ENCODE peak calls at places on chromosome 10, in nine cellular contexts. R is gastrocnemius medialis, P is mammary epithelial cell, L is ascending aorta, B is WTC11, U is foreskin keratinocyte, Z is B cell, T is WERI-Rb-1, G is AG09309. V is an unnamed sample.

GRCh38 chr10:103765981-103766380 is 89.4 kb downstream of the SH3PXD2A start:
- DNase-seq in R (peak; percentile 38), P (peak; percentile 49), L (no peak), B (no peak), U (no peak), Z (peak; percentile 52), T (no peak), G (no peak), V (peak; percentile 84)

GRCh38 chr10:78316451-78316931 is 282.8 kb downstream of the RPS24 start:
- DNase-seq in R (no peak), P (no peak), L (peak; percentile 59), B (no peak), U (peak; percentile 16), Z (no peak), T (no peak), G (peak; percentile 76), V (no peak)

GRCh38 chr10:98332623-98333269 is 64.8 kb upstream of the LOXL4 start:
- DNase-seq in R (no peak), P (no peak), L (no peak), B (no peak), U (no peak), Z (no peak), T (no peak), G (no peak), V (no peak)

GRCh38 chr10:73999703-74000102 is 1.8 kb downstream of the VCL start:
- DNase-seq in R (no peak), P (peak; percentile 20), L (no peak), B (no peak), U (peak; percentile 52), Z (no peak), T (no peak), G (no peak), V (no peak)

GRCh38 chr10:119253433-119254174 is 46.2 kb downstream of the GRK5 start:
- DNase-seq in R (peak; percentile 71), P (peak; percentile 69), L (peak; percentile 90), B (peak; percentile 20), U (peak; percentile 80), Z (no peak), T (peak; percentile 51), G (peak; percentile 85), V (peak; percentile 85)

GRCh38 chr10:77392236-77392721 is 245.3 kb downstream of the KCNMA1 start:
- DNase-seq in R (no peak), P (no peak), L (peak; percentile 71), B (no peak), U (peak; percentile 83), Z (peak; percentile 32), T (no peak), G (peak; percentile 14), V (no peak)

GRCh38 chr10:77605466-77605865 is 32.1 kb downstream of the KCNMA1 start:
- DNase-seq in R (no peak), P (no peak), L (no peak), B (peak; percentile 55), U (no peak), Z (no peak), T (peak; percentile 61), G (no peak), V (no peak)

GRCh38 chr10:70576803-70577517 is 25.6 kb downstream of the PRF1 start:
- DNase-seq in R (no peak), P (peak; percentile 40), L (no peak), B (no peak), U (peak; percentile 54), Z (no peak), T (no peak), G (no peak), V (no peak)

GRCh38 chr10:114783686-114784085 is 37.9 kb upstream of the FHIP2A start:
- DNase-seq in R (no peak), P (no peak), L (no peak), B (no peak), U (no peak), Z (no peak), T (no peak), G (no peak), V (no peak)

GRCh38 chr10:126663880-126664279 is 6.6 kb downstream of the C10orf90 start:
- DNase-seq in R (no peak), P (peak; percentile 24), L (no peak), B (no peak), U (peak; percentile 19), Z (no peak), T (no peak), G (peak; percentile 41), V (no peak)

GRCh38 chr10:59606551-59606961 is 103.1 kb downstream of the SLC16A9 start:
- DNase-seq in R (no peak), P (peak; percentile 28), L (no peak), B (no peak), U (peak; percentile 51), Z (no peak), T (no peak), G (no peak), V (no peak)

GRCh38 chr10:102072867-102073527 is 7.8 kb downstream of the HPS6 start:
- DNase-seq in R (peak; percentile 72), P (peak; percentile 52), L (peak; percentile 90), B (peak; percentile 85), U (peak; percentile 60), Z (peak; percentile 78), T (peak; percentile 83), G (peak; percentile 41), V (peak; percentile 89)

GRCh38 chr10:22294694-22295093 is 21.5 kb upstream of the COMMD3 start:
- DNase-seq in R (no peak), P (no peak), L (no peak), B (no peak), U (no peak), Z (no peak), T (no peak), G (no peak), V (no peak)

GRCh38 chr10:77613476-77614130 is 24.0 kb downstream of the KCNMA1 start:
- DNase-seq in R (no peak), P (no peak), L (no peak), B (no peak), U (no peak), Z (no peak), T (no peak), G (no peak), V (no peak)

GRCh38 chr10:11838298-11838852 is 15.2 kb downstream of the PROSER2 start:
- DNase-seq in R (no peak), P (peak; percentile 18), L (no peak), B (no peak), U (peak; percentile 74), Z (no peak), T (no peak), G (no peak), V (no peak)

GRCh38 chr10:56537984-56538383 is 176.9 kb upstream of the ZWINT start:
- DNase-seq in R (no peak), P (peak; percentile 94), L (no peak), B (no peak), U (peak; percentile 89), Z (no peak), T (no peak), G (no peak), V (no peak)

GRCh38 chr10:79132681-79133381 is 64.1 kb downstream of the ZMIZ1 start:
- DNase-seq in R (no peak), P (no peak), L (no peak), B (no peak), U (no peak), Z (no peak), T (peak; percentile 84), G (no peak), V (no peak)

GRCh38 chr10:64574371-64574770 is 1053.2 kb downstream of the REEP3 start:
- DNase-seq in R (no peak), P (no peak), L (no peak), B (no peak), U (no peak), Z (no peak), T (no peak), G (no peak), V (no peak)

GRCh38 chr10:59362184-59362966 is at the start of gene FAM13C:
- DNase-seq in R (peak; percentile 78), P (peak; percentile 54), L (peak; percentile 79), B (peak; percentile 82), U (peak; percentile 56), Z (no peak), T (peak; percentile 78), G (no peak), V (peak; percentile 19)

GRCh38 chr10:78177013-78177370 is 143.3 kb downstream of the RPS24 start:
- DNase-seq in R (no peak), P (no peak), L (no peak), B (no peak), U (no peak), Z (no peak), T (no peak), G (no peak), V (no peak)

GRCh38 chr10:8510471-8510870 is 456.0 kb downstream of the GATA3 start:
- DNase-seq in R (no peak), P (no peak), L (no peak), B (no peak), U (no peak), Z (no peak), T (no peak), G (no peak), V (no peak)

GRCh38 chr10:8508882-8509281 is 454.4 kb downstream of the GATA3 start:
- DNase-seq in R (no peak), P (no peak), L (no peak), B (no peak), U (no peak), Z (no peak), T (no peak), G (no peak), V (no peak)

GRCh38 chr10:8511026-8511425 is 456.5 kb downstream of the GATA3 start:
- DNase-seq in R (no peak), P (no peak), L (no peak), B (no peak), U (peak; percentile 6), Z (no peak), T (no peak), G (no peak), V (no peak)

GRCh38 chr10:8513155-8514147 is 459.0 kb downstream of the GATA3 start:
- DNase-seq in R (no peak), P (no peak), L (no peak), B (peak; percentile 74), U (no peak), Z (no peak), T (no peak), G (no peak), V (no peak)
- TF ChIP-seq CTCF in R (no peak), P (no peak), L (no peak), B (peak; percentile 24), U (no peak), Z (no peak), T (peak; percentile 2), G (no peak), V (no peak)

GRCh38 chr10:63465293-63466167 is at the start of gene JMJD1C:
- DNase-seq in R (peak; percentile 78), P (peak; percentile 83), L (peak; percentile 88), B (peak; percentile 88), U (peak; percentile 70), Z (peak; percentile 68), T (peak; percentile 87), G (peak; percentile 53), V (peak; percentile 69)
- TF ChIP-seq CTCF in R (peak; percentile 20), P (peak; percentile 1), L (no peak), B (no peak), U (no peak), Z (no peak), T (no peak), G (no peak), V (no peak)

GRCh38 chr10:75236178-75236825 is 545 bp upstream of the COMTD1 start:
- DNase-seq in R (no peak), P (no peak), L (no peak), B (no peak), U (no peak), Z (no peak), T (no peak), G (no peak), V (no peak)
- TF ChIP-seq CTCF in R (no peak), P (no peak), L (no peak), B (no peak), U (no peak), Z (peak; percentile 65), T (no peak), G (no peak), V (peak; percentile 70)

GRCh38 chr10:7622969-7623368 is 43.8 kb downstream of the ITIH5 start:
- DNase-seq in R (no peak), P (no peak), L (no peak), B (peak; percentile 59), U (no peak), Z (no peak), T (no peak), G (no peak), V (peak; percentile 35)
- TF ChIP-seq CTCF in R (no peak), P (no peak), L (peak; percentile 24), B (no peak), U (no peak), Z (no peak), T (no peak), G (no peak), V (peak; percentile 26)